ENCODE peak calls at places on chromosomes 3 and 15, in eight cellular contexts. V is IMR-90, Z is colonic mucosa, D is neural progenitor cell, L is left ventricle myocardium inferior, T is spleen, F is dorsolateral prefrontal cortex, N is psoas muscle. M is an unnamed sample.

GRCh38 chr15:63372018-63372705 is 9.5 kb downstream of the CA12 start:
- DNase-seq in N (peak; percentile 69), T (no peak), L (no peak), F (peak; percentile 54), V (peak; percentile 98), D (no peak), Z (no peak), M (peak; percentile 89)

GRCh38 chr3:185175370-185175987 is 22.6 kb upstream of the C3orf70 start:
- DNase-seq in F (peak; percentile 61), T (no peak), N (peak; percentile 70), V (peak; percentile 22), L (peak; percentile 73), Z (peak; percentile 89), D (peak; percentile 30), M (no peak)

GRCh38 chr3:143170043-143170442 is 50.5 kb downstream of the CHST2 start:
- DNase-seq in N (no peak), V (no peak), F (no peak), D (no peak), T (no peak), Z (no peak), L (no peak), M (no peak)

GRCh38 chr3:119585193-119585592 is 5.9 kb downstream of the ADPRH start:
- DNase-seq in N (no peak), F (no peak), D (no peak), Z (no peak), V (no peak), L (no peak), T (no peak), M (no peak)

GRCh38 chr3:161333696-161334095 is 37.6 kb downstream of the SPTSSB start:
- DNase-seq in N (no peak), T (no peak), D (no peak), V (no peak), F (no peak), L (no peak), Z (no peak), M (no peak)

GRCh38 chr3:170467560-170467959 is 48.9 kb downstream of the CLDN11 start:
- DNase-seq in F (no peak), L (no peak), T (no peak), Z (no peak), V (no peak), N (no peak), D (no peak), M (no peak)

GRCh38 chr3:127159547-127159946 is 33.4 kb upstream of the PRR23E start:
- DNase-seq in Z (no peak), T (no peak), L (no peak), V (no peak), D (peak; percentile 86), F (no peak), N (no peak), M (no peak)

GRCh38 chr3:129632556-129632955 is 26.1 kb upstream of the PLXND1 start:
- DNase-seq in N (no peak), L (no peak), Z (no peak), V (no peak), F (no peak), D (no peak), T (no peak), M (no peak)

GRCh38 chr3:133821767-133822638 is 16.4 kb downstream of the SRPRB start:
- DNase-seq in N (peak; percentile 79), D (peak; percentile 16), Z (peak; percentile 34), V (peak; percentile 80), T (no peak), F (peak; percentile 35), L (peak; percentile 78), M (peak; percentile 87)

GRCh38 chr15:68781766-68782588 is 38.7 kb downstream of the ANP32A start:
- DNase-seq in N (peak; percentile 72), L (peak; percentile 72), Z (peak; percentile 33), V (no peak), F (no peak), T (peak; percentile 92), D (no peak), M (no peak)

GRCh38 chr3:44058022-44058867 is 183.4 kb upstream of the TOPAZ1 start:
- DNase-seq in T (peak; percentile 90), F (peak; percentile 53), L (no peak), N (no peak), D (no peak), Z (no peak), V (peak; percentile 28), M (peak; percentile 33)

GRCh38 chr3:112097378-112097777 is 11.2 kb downstream of the C3orf52 start:
- DNase-seq in T (no peak), F (no peak), L (no peak), Z (peak; percentile 89), V (peak; percentile 100), N (no peak), D (no peak), M (peak; percentile 91)

GRCh38 chr15:39887211-39887610 is 32.9 kb downstream of the GPR176 start:
- DNase-seq in T (no peak), N (no peak), D (peak; percentile 20), V (no peak), L (no peak), Z (no peak), F (no peak), M (no peak)

GRCh38 chr3:105355355-105356063 is 11.2 kb upstream of the ALCAM start:
- DNase-seq in F (no peak), L (no peak), N (no peak), D (no peak), Z (no peak), V (peak; percentile 74), T (no peak), M (peak; percentile 17)

GRCh38 chr3:177196473-177197040 is 725 bp downstream of the TBL1XR1 start:
- DNase-seq in F (no peak), L (no peak), V (peak; percentile 44), D (peak; percentile 68), Z (peak; percentile 63), T (peak; percentile 82), N (no peak), M (peak; percentile 48)

GRCh38 chr3:63364909-63365308 is 86.8 kb downstream of the SYNPR start:
- DNase-seq in Z (no peak), T (no peak), N (no peak), V (no peak), F (no peak), L (no peak), D (peak; percentile 57), M (no peak)

GRCh38 chr3:42894693-42895092 is 11.2 kb upstream of the ZNF662 start:
- DNase-seq in T (no peak), L (no peak), D (no peak), Z (no peak), N (no peak), F (no peak), V (no peak), M (no peak)

GRCh38 chr3:112640333-112640863 is 545 bp downstream of the CCDC80 start:
- DNase-seq in Z (no peak), N (no peak), T (no peak), F (no peak), L (no peak), D (peak; percentile 47), V (peak; percentile 90), M (peak; percentile 73)

GRCh38 chr3:81684739-81685395 is 76.6 kb downstream of the GBE1 start:
- DNase-seq in Z (no peak), T (no peak), N (no peak), D (no peak), V (peak; percentile 27), L (no peak), F (no peak), M (no peak)

GRCh38 chr15:77892335-77892734 is 185.2 kb downstream of the TBC1D2B start:
- DNase-seq in T (peak; percentile 30), F (no peak), L (no peak), V (no peak), N (no peak), Z (no peak), D (no peak), M (no peak)

GRCh38 chr15:77889009-77889806 is 188.3 kb downstream of the TBC1D2B start:
- DNase-seq in D (no peak), F (no peak), L (no peak), V (no peak), Z (no peak), T (no peak), N (peak; percentile 39), M (no peak)

GRCh38 chr15:77886805-77887448 is 190.6 kb downstream of the TBC1D2B start:
- DNase-seq in V (no peak), T (no peak), D (no peak), Z (no peak), L (no peak), N (no peak), F (no peak), M (no peak)
- H3K27ac ChIP-seq in V (no peak overlapping the region), T (no peak overlapping the region), D (no peak overlapping the region), Z (no peak overlapping the region), L (peak overlapping the region; percentile 55), N (peak overlapping the region; percentile 50), F (peak overlapping the region; percentile 18), M (peak overlapping the region; percentile 72)

DNA sequence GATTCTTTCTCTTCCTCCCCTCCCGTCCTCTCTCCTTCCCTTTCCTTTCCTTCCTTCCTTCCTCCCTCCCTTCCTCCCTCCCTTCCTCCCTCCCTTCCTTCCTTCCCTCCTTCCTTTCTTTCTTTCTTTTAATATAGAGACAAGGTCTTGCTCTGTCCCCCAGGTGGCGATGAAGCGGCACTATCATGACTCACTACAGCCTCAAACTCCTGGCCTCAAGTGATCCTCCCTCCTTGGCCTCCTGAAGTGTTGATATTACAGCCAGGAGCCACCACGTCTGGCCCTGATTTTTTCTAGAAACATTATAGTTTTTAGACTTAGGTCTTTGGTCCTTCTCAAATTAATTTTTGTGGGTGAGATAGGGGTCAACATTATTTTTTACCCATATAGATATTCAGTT is 15.5 kb downstream of the GRM2 start:
- DNase-seq in F (no peak), T (no peak), Z (no peak), D (no peak), N (no peak), V (no peak), L (no peak), M (no peak)
- TF ChIP-seq CTCF in F (no peak), T (no peak), Z (no peak), D (peak; percentile 25), N (no peak), V (no peak), L (no peak), M (no peak)

GRCh38 chr3:23949784-23950183 is 4.7 kb downstream of the NR1D2 start:
- DNase-seq in V (no peak), Z (no peak), T (no peak), F (no peak), L (peak; percentile 66), N (peak; percentile 80), D (no peak), M (no peak)

GRCh38 chr3:23950303-23950702 is 5.2 kb downstream of the NR1D2 start:
- DNase-seq in N (no peak), F (no peak), V (no peak), D (no peak), T (no peak), L (no peak), Z (no peak), M (no peak)

GRCh38 chr3:23945903-23946751 is 1.0 kb downstream of the NR1D2 start:
- DNase-seq in F (peak; percentile 95), T (peak; percentile 99), N (peak; percentile 99), D (peak; percentile 99), V (peak; percentile 93), Z (peak; percentile 98), L (peak; percentile 98), M (peak; percentile 93)

GRCh38 chr3:23945653-23945902 is 492 bp downstream of the NR1D2 start:
- DNase-seq in Z (no peak), D (no peak), L (no peak), F (no peak), T (no peak), N (no peak), V (no peak), M (no peak)

GRCh38 chr3:23948761-23949160 is 3.7 kb downstream of the NR1D2 start:
- DNase-seq in V (peak; percentile 51), D (no peak), F (no peak), T (no peak), N (no peak), Z (no peak), L (no peak), M (peak; percentile 18)
- H3K27ac ChIP-seq in V (no peak overlapping the region), D (no peak overlapping the region), F (no peak overlapping the region), T (no peak overlapping the region), N (peak overlapping the region; percentile 94), Z (no peak overlapping the region), L (peak overlapping the region; percentile 99), M (no peak overlapping the region)

GRCh38 chr3:187968883-187969580 is 184.9 kb upstream of the LPP start:
- DNase-seq in N (no peak), L (no peak), T (no peak), Z (no peak), D (no peak), V (peak; percentile 62), F (no peak), M (peak; percentile 14)
- TF ChIP-seq CTCF in N (no peak), L (no peak), T (no peak), Z (no peak), D (no peak), V (no peak), F (no peak), M (no peak)

M was measured in RWPE1.